ENCODE peak calls at places on chromosome 19, in five cellular contexts. N is fibroblast of the aortic adventitia, X is pancreas, H is left ventricle myocardium inferior, Q is left lung. K is an unnamed sample.
A peak's percentile ranks its signal among the peaks of the same experiment; 100 is the strongest.

GRCh38 chr19:42108527-42109389 is 23.5 kb downstream of the POU2F2 start:
- DNase-seq in X (peak; percentile 74), Q (peak; percentile 90), H (peak; percentile 67), N (peak; percentile 93), K (peak; percentile 88)

GRCh38 chr19:3243851-3244700 is 19.6 kb downstream of the CELF5 start:
- DNase-seq in Q (no peak), N (peak; percentile 59), X (no peak), H (no peak), K (no peak)

GRCh38 chr19:827710-828321 is at the start of gene AZU1:
- DNase-seq in Q (peak; percentile 86), X (no peak), N (no peak), H (no peak), K (no peak)

GRCh38 chr19:58409010-58409790 is 751 bp downstream of the ZNF584 start:
- DNase-seq in H (no peak), Q (no peak), X (no peak), N (peak; percentile 27), K (no peak)

GRCh38 chr19:53037101-53038097 is 7.1 kb upstream of the ERVV-2 start:
- DNase-seq in Q (peak; percentile 81), N (peak; percentile 51), X (peak; percentile 27), H (peak; percentile 37), K (no peak)

GRCh38 chr19:8069116-8069973 is 16.8 kb downstream of the CCL25 start:
- DNase-seq in Q (peak; percentile 6), H (no peak), N (no peak), X (no peak), K (no peak)

GRCh38 chr19:37997911-37998344 is 90.9 kb downstream of the SIPA1L3 start:
- DNase-seq in X (no peak), N (peak; percentile 98), Q (no peak), H (no peak), K (no peak)

GRCh38 chr19:11378319-11379189 is 4.1 kb downstream of the SWSAP1 start:
- DNase-seq in Q (peak; percentile 83), H (peak; percentile 44), N (peak; percentile 79), X (peak; percentile 35), K (no peak)

GRCh38 chr19:50432221-50432626 is 468 bp upstream of the MYBPC2 start:
- DNase-seq in H (no peak), X (no peak), Q (no peak), N (no peak), K (no peak)

GRCh38 chr19:1489463-1489971 is 633 bp downstream of the PCSK4 start:
- DNase-seq in H (no peak), N (no peak), Q (peak; percentile 70), X (no peak), K (peak; percentile 44)

GRCh38 chr19:10209305-10209704 is 14.6 kb upstream of the DNMT1 start:
- DNase-seq in Q (no peak), X (no peak), H (no peak), N (peak; percentile 71), K (no peak)

GRCh38 chr19:14113762-14114414 is 3.7 kb downstream of the PRKACA start:
- DNase-seq in X (peak; percentile 35), N (no peak), Q (peak; percentile 88), H (peak; percentile 42), K (no peak)
- TF ChIP-seq CTCF in X (peak; percentile 7), N (peak; percentile 21), Q (no peak), H (peak; percentile 33), K (peak; percentile 2)

GRCh38 chr19:45764487-45764886 is 4.6 kb downstream of the SIX5 start:
- DNase-seq in X (no peak), N (no peak), H (no peak), Q (no peak), K (no peak)
- TF ChIP-seq CTCF in X (no peak), N (no peak), H (no peak), Q (no peak), K (no peak)

GRCh38 chr19:18202759-18203407 is 959 bp downstream of the RAB3A start:
- DNase-seq in Q (peak; percentile 84), H (no peak), X (no peak), N (no peak), K (no peak)
- TF ChIP-seq CTCF in Q (no peak), H (peak; percentile 32), X (no peak), N (peak; percentile 44), K (peak; percentile 19)

DNA sequence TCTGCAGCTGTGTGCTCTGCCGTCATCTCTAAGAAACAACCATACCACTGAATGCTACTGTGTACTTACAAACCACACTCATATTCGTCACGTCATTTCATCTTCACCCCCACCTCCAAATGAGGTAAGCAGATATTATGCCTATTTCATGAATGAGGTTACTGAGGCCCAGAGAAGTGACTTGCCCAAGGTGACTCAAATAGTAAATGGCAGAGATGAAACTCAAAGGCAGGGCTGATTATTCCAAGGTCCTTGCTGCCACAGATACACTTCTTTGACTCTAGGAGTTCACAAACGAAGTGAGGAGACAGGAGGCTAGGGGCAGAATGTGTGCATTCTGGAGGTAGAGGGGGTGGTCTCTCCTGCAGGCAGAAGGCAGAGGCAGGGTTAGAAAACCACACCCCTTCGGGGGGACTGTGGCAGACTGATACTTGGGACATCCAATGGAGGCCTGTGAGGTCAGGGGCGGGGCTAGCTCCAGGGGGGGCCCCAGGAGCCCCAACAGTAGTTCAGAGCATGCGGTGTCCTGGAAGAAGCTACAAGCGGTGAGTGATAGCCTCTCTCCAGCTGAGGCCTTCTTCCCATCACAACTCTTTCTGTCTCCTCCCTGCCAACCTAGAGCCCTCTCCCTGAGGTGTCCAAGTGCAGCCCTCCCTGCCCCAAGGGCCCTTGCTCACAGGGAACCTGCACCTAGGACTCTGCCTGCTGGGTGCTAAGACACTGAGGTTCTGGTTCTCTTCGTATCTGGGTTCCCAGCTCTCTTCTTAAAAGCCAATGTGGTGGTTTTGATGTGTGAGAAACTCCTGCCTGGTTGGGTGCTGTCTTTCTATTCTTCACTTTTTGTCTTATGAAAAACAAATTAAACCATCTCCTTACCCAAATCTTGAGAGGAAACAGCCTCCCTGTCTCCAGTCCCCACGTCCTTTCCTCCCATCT is 4.6 kb upstream of the KMT2B start:
- DNase-seq in N (no peak), Q (no peak), X (no peak), H (no peak), K (no peak)
- TF ChIP-seq CTCF in N (no peak), Q (no peak), X (no peak), H (no peak), K (no peak)